ENCODE peak calls at places on chromosomes 3 and 15, in nine cellular contexts. T, C, A, K, L, I, J, Z and X are unnamed samples.

GRCh38 chr3:8482263-8482662 is 19.4 kb upstream of the LMCD1 start:
- DNase-seq in A (no peak), T (no peak), I (no peak), L (no peak), J (no peak), C (no peak), K (no peak), Z (no peak), X (no peak)

GRCh38 chr15:53625260-53625659 is 134.2 kb downstream of the WDR72 start:
- DNase-seq in I (no peak), C (no peak), A (no peak), J (no peak), K (no peak), Z (no peak), L (no peak), T (no peak), X (no peak)

GRCh38 chr3:64344721-64345207 is 119.5 kb upstream of the PRICKLE2 start:
- DNase-seq in T (no peak), J (no peak), L (peak), I (peak), K (no peak), Z (no peak), A (no peak), C (no peak), X (no peak)

GRCh38 chr3:97930018-97930417 is 42.2 kb downstream of the RIOX2 start:
- DNase-seq in T (no peak), C (no peak), L (no peak), A (no peak), Z (no peak), K (no peak), J (no peak), I (no peak), X (no peak)

GRCh38 chr3:133426721-133427120 is 26.9 kb downstream of the BFSP2 start:
- DNase-seq in Z (no peak), L (peak), J (no peak), A (no peak), K (no peak), T (no peak), C (no peak), I (peak), X (no peak)

GRCh38 chr15:89814112-89814742 is 425 bp downstream of the ANPEP start:
- DNase-seq in C (no peak), T (no peak), J (no peak), A (no peak), L (no peak), I (peak), K (no peak), Z (no peak), X (no peak)

GRCh38 chr3:47008258-47008671 is 28.8 kb downstream of the NBEAL2 start:
- DNase-seq in T (no peak), I (no peak), L (no peak), C (no peak), J (no peak), Z (no peak), A (no peak), K (no peak), X (no peak)

GRCh38 chr3:12476238-12476897 is 7.9 kb upstream of the TSEN2 start:
- DNase-seq in C (no peak), I (peak), A (no peak), T (no peak), K (no peak), Z (no peak), J (no peak), L (peak), X (no peak)

GRCh38 chr15:44726568-44727461 is 9.5 kb upstream of the TRIM69 start:
- DNase-seq in C (peak), K (peak), J (peak), I (peak), A (peak), Z (peak), L (peak), T (peak), X (peak)

GRCh38 chr15:43185161-43186002 is at the start of gene CCNDBP1:
- DNase-seq in K (peak), A (peak), C (peak), L (peak), J (peak), Z (peak), T (peak), I (peak), X (peak)

GRCh38 chr15:60387321-60387720 is 10.5 kb downstream of the ANXA2 start:
- DNase-seq in K (no peak), Z (no peak), A (no peak), I (no peak), C (no peak), T (no peak), L (no peak), J (no peak), X (no peak)

GRCh38 chr3:188739547-188739946 is 432.2 kb upstream of the TPRG1 start:
- DNase-seq in Z (no peak), L (no peak), C (no peak), J (no peak), I (no peak), T (no peak), K (no peak), A (no peak), X (no peak)

GRCh38 chr3:72010044-72010443 is 225.1 kb upstream of the PROK2 start:
- DNase-seq in T (no peak), Z (no peak), L (no peak), C (no peak), J (no peak), K (no peak), A (no peak), I (peak), X (no peak)

GRCh38 chr3:71389911-71390573 is 193.5 kb downstream of the FOXP1 start:
- DNase-seq in A (no peak), I (no peak), Z (peak), C (no peak), K (peak), L (peak), J (no peak), T (peak), X (no peak)

GRCh38 chr3:69282191-69282590 is 103.7 kb downstream of the FRMD4B start:
- DNase-seq in Z (no peak), J (no peak), A (no peak), L (no peak), K (peak), T (no peak), C (peak), I (no peak), X (no peak)

GRCh38 chr3:124951511-124952390 is 17.2 kb upstream of the MUC13 start:
- DNase-seq in C (no peak), A (no peak), K (no peak), J (no peak), L (peak), Z (no peak), I (peak), T (no peak), X (peak)

GRCh38 chr3:197519801-197520211 is 36.0 kb downstream of the BDH1 start:
- DNase-seq in Z (no peak), K (no peak), L (no peak), C (no peak), T (no peak), J (no peak), A (no peak), I (no peak), X (no peak)